ENCODE peak calls at places on chromosomes 12 and 14, in six cellular contexts. E, Q, P, D, W and S are unnamed samples.

GRCh38 chr12:28226705-28227104 is 36.4 kb downstream of the CCDC91 start:
- DNase-seq in E (no peak), Q (no peak), P (no peak), D (no peak), W (no peak), S (no peak)

GRCh38 chr14:105525861-105526780 is at the start of gene TMEM121:
- DNase-seq in E (no peak), Q (peak; percentile 39), P (no peak), D (no peak), W (no peak), S (no peak)

GRCh38 chr12:28795306-28795705 is 353.8 kb upstream of the FAR2 start:
- DNase-seq in E (no peak), Q (no peak), P (no peak), D (no peak), W (peak; percentile 31), S (no peak)

GRCh38 chr12:54306925-54307731 is 6.3 kb upstream of the NFE2 start:
- DNase-seq in E (peak; percentile 79), Q (no peak), P (no peak), D (peak; percentile 51), W (no peak), S (no peak)

GRCh38 chr14:73741386-73741875 is 27.2 kb upstream of the PNMA1 start:
- DNase-seq in E (peak; percentile 79), Q (no peak), P (peak; percentile 44), D (no peak), W (peak; percentile 84), S (no peak)

GRCh38 chr12:123134755-123135282 is 16.1 kb downstream of the PITPNM2 start:
- DNase-seq in E (no peak), Q (no peak), P (no peak), D (no peak), W (no peak), S (no peak)

GRCh38 chr12:52059582-52060497 is 8.6 kb downstream of the NR4A1 start:
- DNase-seq in E (no peak), Q (no peak), P (no peak), D (no peak), W (no peak), S (no peak)

GRCh38 chr14:29054119-29054518 is 287.5 kb downstream of the FOXG1 start:
- DNase-seq in E (no peak), Q (no peak), P (no peak), D (no peak), W (no peak), S (no peak)

GRCh38 chr14:71206766-71207371 is 299.6 kb downstream of the PCNX1 start:
- DNase-seq in E (peak; percentile 55), Q (no peak), P (peak; percentile 45), D (no peak), W (peak; percentile 48), S (peak; percentile 69)